ENCODE peak calls at places on chromosomes 5 and 9, in four cellular contexts. V is spleen, W is retinal pigment epithelial cell, A is neural crest cell. Q is an unnamed sample.

GRCh38 chr9:16626577-16627130 is 243.8 kb downstream of the BNC2 start:
- DNase-seq in V (no peak), W (peak; percentile 77), A (no peak), Q (no peak)

GRCh38 chr9:126752376-126752775 is 52.5 kb upstream of the ZBTB43 start:
- DNase-seq in V (no peak), W (no peak), A (no peak), Q (no peak)

GRCh38 chr5:124126504-124127240 is 614.7 kb downstream of the CSNK1G3 start:
- DNase-seq in V (no peak), W (no peak), A (no peak), Q (no peak)

GRCh38 chr5:126166368-126166767 is 256.8 kb upstream of the GRAMD2B start:
- DNase-seq in V (no peak), W (no peak), A (no peak), Q (no peak)

GRCh38 chr9:33858346-33858869 is 41.4 kb downstream of the UBE2R2 start:
- DNase-seq in V (peak; percentile 20), W (no peak), A (no peak), Q (no peak)

GRCh38 chr9:26813247-26813646 is 79.4 kb downstream of the CAAP1 start:
- DNase-seq in V (no peak), W (no peak), A (no peak), Q (no peak)

GRCh38 chr5:178114325-178115135 is 1.2 kb downstream of the N4BP3 start:
- DNase-seq in V (peak; percentile 88), W (no peak), A (no peak), Q (no peak)

GRCh38 chr5:117539692-117540091 is 965.1 kb upstream of the SEMA6A start:
- DNase-seq in V (no peak), W (no peak), A (no peak), Q (no peak)

GRCh38 chr9:7560669-7561305 is 238.8 kb downstream of the DMAC1 start:
- DNase-seq in V (no peak), W (no peak), A (peak; percentile 9), Q (no peak)
- TF ChIP-seq CTCF in V (no peak), W (no peak), A (no peak), Q (no peak)

DNA sequence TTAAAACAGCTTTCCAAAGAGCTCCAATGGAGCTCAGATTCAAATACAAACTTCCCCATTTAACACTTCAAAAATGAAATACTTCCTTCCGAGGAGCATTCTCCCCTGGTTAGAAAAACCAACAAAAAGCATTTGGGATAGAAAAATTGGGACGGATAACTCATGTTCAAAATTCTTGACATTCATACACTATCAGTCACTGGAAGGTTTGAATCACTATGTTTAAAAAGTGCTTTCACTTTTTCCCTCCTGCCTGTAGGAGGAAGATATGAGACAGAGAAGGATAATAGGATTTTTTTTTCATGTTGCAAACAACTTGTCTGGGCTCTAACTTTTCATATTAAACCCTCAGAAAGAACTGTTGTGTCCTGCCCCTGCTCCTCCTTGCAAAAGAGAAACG is 412.0 kb downstream of the ACTL7B start:
- DNase-seq in V (no peak), W (no peak), A (no peak), Q (no peak)
- TF ChIP-seq CTCF in V (no peak), W (peak; percentile 1), A (no peak), Q (no peak)

DNA sequence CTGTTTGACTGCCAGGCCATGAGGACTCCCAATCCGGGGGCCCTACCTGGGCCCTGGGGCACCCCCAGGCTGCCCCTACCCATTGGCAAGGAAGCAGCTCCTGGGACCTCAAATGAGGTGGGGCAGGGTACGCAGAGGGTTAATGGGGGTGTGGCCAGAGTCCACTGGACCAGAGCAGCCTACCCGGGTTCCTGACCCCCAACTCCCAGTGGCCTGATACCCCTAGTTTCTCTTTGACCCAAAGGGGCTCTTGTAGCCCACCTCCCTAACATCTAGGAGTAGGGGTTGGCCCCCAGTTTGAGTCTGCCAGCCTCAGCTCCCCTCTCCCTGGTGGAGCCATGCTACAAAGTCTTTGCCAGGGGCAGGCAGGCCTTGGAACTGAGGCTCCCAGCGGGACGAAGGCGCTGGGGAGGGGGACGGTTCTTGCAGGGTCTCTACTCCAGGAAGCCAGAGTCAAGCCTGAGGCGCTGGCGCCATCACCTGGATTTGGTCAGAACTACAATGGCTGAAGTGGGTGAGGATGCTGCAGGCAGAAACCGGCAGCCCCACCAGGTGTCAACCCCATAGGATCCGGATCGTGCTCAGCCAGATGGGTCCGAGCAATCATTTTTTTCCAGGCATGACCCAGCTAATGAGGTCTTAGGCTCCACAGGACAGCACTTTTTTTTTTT is 8.4 kb upstream of the CERCAM start:
- DNase-seq in V (no peak), W (no peak), A (peak; percentile 99), Q (no peak)
- TF ChIP-seq CTCF in V (peak; percentile 50), W (peak; percentile 71), A (peak; percentile 75), Q (peak; percentile 70)

DNA sequence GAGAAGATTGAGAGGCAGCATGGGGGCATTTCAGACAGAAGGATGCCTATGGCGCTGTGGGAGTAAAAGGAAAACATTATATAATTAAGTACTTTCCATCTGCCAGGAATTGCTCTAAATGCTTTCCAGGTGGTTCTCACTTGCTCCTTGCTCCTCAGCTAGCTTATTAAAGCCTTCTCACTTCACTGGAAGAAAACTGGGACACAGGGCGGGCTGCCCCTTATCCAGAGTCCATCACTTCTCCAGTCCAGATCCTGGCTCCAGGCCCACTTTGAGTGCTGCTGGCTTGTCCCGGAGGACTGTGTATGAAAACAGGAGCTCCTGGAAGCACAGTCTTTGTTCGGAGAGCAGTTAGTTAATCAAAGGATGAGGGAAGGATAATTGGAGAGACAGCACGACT is 409.9 kb upstream of the ADAMTS16 start:
- DNase-seq in V (no peak), W (no peak), A (no peak), Q (no peak)
- TF ChIP-seq CTCF in V (no peak), W (no peak), A (no peak), Q (no peak)

GRCh38 chr9:118689280-118689679 is 680.0 kb downstream of the BRINP1 start:
- DNase-seq in V (no peak), W (no peak), A (no peak), Q (no peak)

GRCh38 chr9:118693645-118694044 is 675.6 kb downstream of the BRINP1 start:
- DNase-seq in V (no peak), W (peak; percentile 8), A (no peak), Q (no peak)
- TF ChIP-seq CTCF in V (no peak), W (no peak), A (no peak), Q (no peak)

GRCh38 chr5:139037732-139038131 is 160.4 kb downstream of the SIL1 start:
- DNase-seq in V (no peak), W (no peak), A (no peak), Q (no peak)

GRCh38 chr5:139043127-139043905 is 154.9 kb downstream of the SIL1 start:
- DNase-seq in V (no peak), W (no peak), A (no peak), Q (no peak)

GRCh38 chr5:139038618-139039305 is 159.4 kb downstream of the SIL1 start:
- DNase-seq in V (no peak), W (no peak), A (no peak), Q (no peak)
- TF ChIP-seq CTCF in V (no peak), W (peak; percentile 23), A (peak; percentile 31), Q (peak; percentile 13)

DNA sequence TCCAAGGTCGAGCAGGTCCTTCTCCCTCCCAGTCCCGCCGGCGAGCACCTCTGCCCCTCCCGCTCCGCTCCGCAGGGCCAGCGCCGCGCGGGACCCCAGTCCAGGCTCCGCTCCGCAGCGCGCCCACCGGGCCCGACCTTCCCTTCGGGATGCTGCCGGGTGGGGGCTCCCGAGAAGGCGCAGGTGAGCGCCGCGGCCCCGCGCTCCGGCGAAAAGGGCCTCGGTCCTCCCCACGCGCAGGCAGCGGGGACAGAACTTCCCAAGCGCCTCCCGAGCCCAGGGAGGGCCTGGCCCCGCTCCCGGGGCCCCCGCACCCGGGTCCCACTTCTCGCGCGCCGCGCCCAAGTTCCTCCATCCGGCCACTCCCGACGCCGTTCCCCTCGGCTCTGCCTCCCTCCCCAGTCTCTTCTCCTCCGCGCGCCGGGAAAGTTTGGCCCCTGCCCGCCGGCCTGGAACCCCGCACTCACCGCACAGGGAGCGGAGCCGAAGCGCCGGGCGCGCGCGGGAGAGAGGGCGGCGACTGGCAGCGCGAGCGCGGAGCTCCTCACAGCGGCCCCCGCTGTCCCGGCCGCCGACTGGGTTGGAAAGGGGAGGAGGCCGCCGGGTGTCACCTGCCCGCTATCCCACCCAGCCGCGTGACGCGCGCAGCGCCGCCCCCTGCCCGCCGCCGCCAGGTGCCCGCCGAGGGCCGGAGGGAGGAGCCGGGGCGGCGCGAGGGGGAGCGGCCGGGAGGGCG is at the start of gene ELOVL7:
- DNase-seq in V (peak; percentile 80), W (peak; percentile 55), A (peak; percentile 53), Q (no peak)
- TF ChIP-seq CTCF in V (no peak), W (no peak), A (peak; percentile 49), Q (no peak)

DNA sequence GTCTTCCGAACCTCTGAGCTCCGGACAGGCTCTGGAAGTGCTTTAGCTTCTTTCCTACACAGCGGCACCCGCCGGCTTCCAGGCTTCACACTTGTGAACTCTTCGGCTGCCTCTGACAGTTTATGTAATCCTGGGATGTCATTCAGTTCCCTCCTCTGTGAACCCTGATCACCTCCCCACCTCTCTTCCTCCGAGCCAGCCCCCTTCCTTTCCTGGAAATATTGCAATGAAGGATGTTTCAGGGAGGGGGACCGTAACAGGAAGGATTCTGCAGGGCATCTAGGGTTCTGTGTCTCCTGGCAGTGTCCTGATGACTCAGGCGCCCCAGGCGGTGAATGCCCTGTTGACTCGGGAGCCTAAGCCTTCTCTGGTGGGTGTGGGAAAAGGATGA is at the start of gene CD14:
- DNase-seq in V (peak; percentile 81), W (no peak), A (no peak), Q (peak; percentile 81)
- TF ChIP-seq CTCF in V (no peak), W (no peak), A (no peak), Q (no peak)

Q was measured in CD14-positive monocyte.